ENCODE peak calls at places on chromosomes 16 and 17, in six cellular contexts. One of them, this sample, is unnamed.

GRCh38 chr16:65704866-65705265 is 583.0 kb upstream of the CDH11 start:
- DNase-seq in heart left ventricle: no peak
- DNase-seq in T-helper 2 cell: no peak
- DNase-seq in stimulated activated CD4-positive, alpha-beta T cell treated with anti-CD3 and anti-CD28 coated beads, Interleukin-15, amount 100 ng/mL, for 24 hours: no peak
- DNase-seq in Calu3: no peak
- DNase-seq in astrocyte of the spinal cord: no peak
- DNase-seq in this sample: no peak

GRCh38 chr17:42067371-42068180 is 17.2 kb upstream of the C17orf113 start:
- DNase-seq in T-helper 2 cell: peak
- DNase-seq in Calu3: peak
- DNase-seq in astrocyte of the spinal cord: peak
- DNase-seq in stimulated activated CD4-positive, alpha-beta T cell treated with anti-CD3 and anti-CD28 coated beads, Interleukin-15, amount 100 ng/mL, for 24 hours: peak
- DNase-seq in heart left ventricle: peak
- DNase-seq in this sample: peak

GRCh38 chr16:80122155-80122554 is 418.6 kb upstream of the DYNLRB2 start:
- DNase-seq in heart left ventricle: peak
- DNase-seq in stimulated activated CD4-positive, alpha-beta T cell treated with anti-CD3 and anti-CD28 coated beads, Interleukin-15, amount 100 ng/mL, for 24 hours: no peak
- DNase-seq in Calu3: no peak
- DNase-seq in T-helper 2 cell: no peak
- DNase-seq in astrocyte of the spinal cord: no peak
- DNase-seq in this sample: no peak

GRCh38 chr16:53779186-53779585 is 75.2 kb downstream of the FTO start:
- DNase-seq in Calu3: no peak
- DNase-seq in astrocyte of the spinal cord: no peak
- DNase-seq in T-helper 2 cell: no peak
- DNase-seq in heart left ventricle: no peak
- DNase-seq in stimulated activated CD4-positive, alpha-beta T cell treated with anti-CD3 and anti-CD28 coated beads, Interleukin-15, amount 100 ng/mL, for 24 hours: no peak
- DNase-seq in this sample: no peak

GRCh38 chr16:58426095-58426494 is 33.8 kb downstream of the GINS3 start:
- DNase-seq in stimulated activated CD4-positive, alpha-beta T cell treated with anti-CD3 and anti-CD28 coated beads, Interleukin-15, amount 100 ng/mL, for 24 hours: peak
- DNase-seq in astrocyte of the spinal cord: no peak
- DNase-seq in heart left ventricle: peak
- DNase-seq in Calu3: no peak
- DNase-seq in T-helper 2 cell: no peak
- DNase-seq in this sample: no peak

GRCh38 chr16:86984975-86985655 is 332.1 kb downstream of the C16orf95 start:
- DNase-seq in T-helper 2 cell: no peak
- DNase-seq in heart left ventricle: peak
- DNase-seq in stimulated activated CD4-positive, alpha-beta T cell treated with anti-CD3 and anti-CD28 coated beads, Interleukin-15, amount 100 ng/mL, for 24 hours: no peak
- DNase-seq in astrocyte of the spinal cord: no peak
- DNase-seq in Calu3: no peak
- DNase-seq in this sample: no peak

GRCh38 chr17:55264273-55264639 is 504 bp upstream of the HLF start:
- DNase-seq in heart left ventricle: no peak
- DNase-seq in T-helper 2 cell: no peak
- DNase-seq in stimulated activated CD4-positive, alpha-beta T cell treated with anti-CD3 and anti-CD28 coated beads, Interleukin-15, amount 100 ng/mL, for 24 hours: no peak
- DNase-seq in Calu3: no peak
- DNase-seq in astrocyte of the spinal cord: no peak
- DNase-seq in this sample: no peak

GRCh38 chr17:40936437-40936971 is 942 bp downstream of the KRT23 start:
- DNase-seq in T-helper 2 cell: no peak
- DNase-seq in astrocyte of the spinal cord: no peak
- DNase-seq in heart left ventricle: no peak
- DNase-seq in Calu3: peak
- DNase-seq in stimulated activated CD4-positive, alpha-beta T cell treated with anti-CD3 and anti-CD28 coated beads, Interleukin-15, amount 100 ng/mL, for 24 hours: no peak
- DNase-seq in this sample: no peak

GRCh38 chr17:29138184-29138955 is 41.8 kb downstream of the MYO18A start:
- DNase-seq in astrocyte of the spinal cord: no peak
- DNase-seq in T-helper 2 cell: peak
- DNase-seq in Calu3: no peak
- DNase-seq in heart left ventricle: no peak
- DNase-seq in stimulated activated CD4-positive, alpha-beta T cell treated with anti-CD3 and anti-CD28 coated beads, Interleukin-15, amount 100 ng/mL, for 24 hours: peak
- DNase-seq in this sample: no peak

GRCh38 chr17:7217113-7217987 is 2.3 kb downstream of the DLG4 start:
- DNase-seq in astrocyte of the spinal cord: peak
- DNase-seq in T-helper 2 cell: no peak
- DNase-seq in stimulated activated CD4-positive, alpha-beta T cell treated with anti-CD3 and anti-CD28 coated beads, Interleukin-15, amount 100 ng/mL, for 24 hours: peak
- DNase-seq in heart left ventricle: peak
- DNase-seq in Calu3: no peak
- DNase-seq in this sample: no peak

GRCh38 chr16:52383640-52384292 is 163.2 kb downstream of the TOX3 start:
- DNase-seq in heart left ventricle: no peak
- DNase-seq in astrocyte of the spinal cord: no peak
- DNase-seq in T-helper 2 cell: no peak
- DNase-seq in Calu3: peak
- DNase-seq in stimulated activated CD4-positive, alpha-beta T cell treated with anti-CD3 and anti-CD28 coated beads, Interleukin-15, amount 100 ng/mL, for 24 hours: no peak
- DNase-seq in this sample: no peak

GRCh38 chr17:81996757-81997441 is 19.5 kb downstream of the ASPSCR1 start:
- DNase-seq in stimulated activated CD4-positive, alpha-beta T cell treated with anti-CD3 and anti-CD28 coated beads, Interleukin-15, amount 100 ng/mL, for 24 hours: no peak
- DNase-seq in astrocyte of the spinal cord: no peak
- DNase-seq in Calu3: no peak
- DNase-seq in T-helper 2 cell: no peak
- DNase-seq in heart left ventricle: no peak
- DNase-seq in this sample: no peak

GRCh38 chr17:64505320-64506200 is 529 bp downstream of the DDX5 start:
- DNase-seq in stimulated activated CD4-positive, alpha-beta T cell treated with anti-CD3 and anti-CD28 coated beads, Interleukin-15, amount 100 ng/mL, for 24 hours: peak
- DNase-seq in Calu3: peak
- DNase-seq in T-helper 2 cell: peak
- DNase-seq in heart left ventricle: peak
- DNase-seq in astrocyte of the spinal cord: peak
- DNase-seq in this sample: no peak